ENCODE peak calls at places on chromosomes 16 and 17, in five cellular contexts. V is stimulated activated naive CD8-positive, alpha-beta T cell treated with anti-CD3 and anti-CD28 coated beads, Interleukin-15, Interleukin-2, amounts not matched to agents 100 U/mL and 50 U/mL, for 24 hours; F is WERI-Rb-1; A is cardiac fibroblast; U is NCI-H2171. M is an unnamed sample.

GRCh38 chr17:79018045-79018695 is 5.8 kb upstream of the C1QTNF1 start:
- DNase-seq in V (no peak), F (no peak), U (no peak), A (no peak), M (no peak)

GRCh38 chr17:81898029-81898866 is 3.8 kb upstream of the NPB start:
- DNase-seq in U (no peak), V (no peak), F (no peak), A (peak; percentile 97), M (no peak)

GRCh38 chr17:75524971-75525805 is at the start of gene LLGL2:
- DNase-seq in A (peak; percentile 14), F (peak; percentile 91), V (peak; percentile 78), U (peak; percentile 91), M (peak; percentile 88)

GRCh38 chr17:76202516-76202915 is 37.8 kb downstream of the RNF157 start:
- DNase-seq in V (no peak), U (no peak), F (no peak), A (peak; percentile 9), M (no peak)

GRCh38 chr17:73640691-73641090 is 3.6 kb downstream of the SDK2 start:
- DNase-seq in U (no peak), A (no peak), F (no peak), V (no peak), M (no peak)

GRCh38 chr17:77229786-77230435 is 89.1 kb downstream of the SEC14L1 start:
- DNase-seq in U (no peak), F (no peak), V (no peak), A (no peak), M (no peak)

GRCh38 chr16:14056970-14057369 is 14.1 kb upstream of the MRTFB start:
- DNase-seq in U (no peak), V (no peak), F (no peak), A (peak; percentile 70), M (no peak)

GRCh38 chr17:15411556-15412198 is 55.7 kb downstream of the CDRT4 start:
- DNase-seq in U (no peak), F (no peak), A (no peak), V (no peak), M (no peak)

GRCh38 chr17:78142113-78142861 is 3.9 kb upstream of the C17orf99 start:
- DNase-seq in F (no peak), A (peak; percentile 62), V (no peak), U (no peak), M (no peak)

GRCh38 chr16:1509307-1510221 is 16.4 kb downstream of the TELO2 start:
- DNase-seq in A (no peak), F (no peak), V (no peak), U (no peak), M (no peak)

GRCh38 chr17:71631483-71631882 is 489.3 kb upstream of the SOX9 start:
- DNase-seq in V (no peak), F (no peak), A (peak; percentile 67), U (no peak), M (no peak)

GRCh38 chr17:83057397-83057761 is 22.0 kb upstream of the METRNL start:
- DNase-seq in F (peak; percentile 7), A (no peak), V (peak; percentile 0), U (no peak), M (no peak)

GRCh38 chr17:78716814-78717393 is 65.2 kb downstream of the CYTH1 start:
- DNase-seq in U (peak; percentile 82), A (peak; percentile 28), F (peak; percentile 74), V (no peak), M (no peak)

GRCh38 chr17:79835953-79836951 is 3.0 kb downstream of the CBX4 start:
- DNase-seq in V (no peak), F (peak; percentile 70), U (peak; percentile 63), A (no peak), M (no peak)

GRCh38 chr17:79027925-79028491 is 4.0 kb downstream of the C1QTNF1 start:
- DNase-seq in A (peak; percentile 45), V (no peak), U (no peak), F (no peak), M (no peak)

GRCh38 chr16:73254983-73255382 is 207.1 kb upstream of the ZFHX3 start:
- DNase-seq in U (no peak), V (no peak), F (no peak), A (no peak), M (no peak)

GRCh38 chr17:55852734-55853133 is 101.9 kb downstream of the PCTP start:
- DNase-seq in V (no peak), A (no peak), U (no peak), F (peak; percentile 16), M (no peak)

GRCh38 chr17:28714281-28714680 is 2.6 kb upstream of the PROCA1 start:
- DNase-seq in A (no peak), V (no peak), F (no peak), U (no peak), M (no peak)

GRCh38 chr16:69399361-69399760 is 13.6 kb upstream of the TERF2 start:
- DNase-seq in F (no peak), A (no peak), V (no peak), U (no peak), M (no peak)

GRCh38 chr17:50785942-50786570 is 18.7 kb upstream of the ANKRD40CL start:
- DNase-seq in A (peak; percentile 44), U (no peak), F (peak; percentile 94), V (no peak), M (no peak)

GRCh38 chr17:73308017-73308823 is 3.6 kb downstream of the CDC42EP4 start:
- DNase-seq in A (peak; percentile 82), F (no peak), U (no peak), V (no peak), M (no peak)

GRCh38 chr17:1434150-1434549 is 21.9 kb downstream of the CRK start:
- DNase-seq in A (no peak), U (no peak), V (no peak), F (no peak), M (no peak)

GRCh38 chr17:47239663-47240374 is 13.8 kb upstream of the ITGB3 start:
- DNase-seq in A (peak; percentile 100), V (no peak), U (peak; percentile 78), F (no peak), M (no peak)

GRCh38 chr17:76820039-76820438 is 48.2 kb upstream of the MGAT5B start:
- DNase-seq in A (no peak), V (no peak), U (peak; percentile 71), F (no peak), M (no peak)

GRCh38 chr16:67516296-67517177 is 12.1 kb upstream of the RIPOR1 start:
- DNase-seq in V (no peak), U (no peak), F (no peak), A (peak; percentile 32), M (no peak)

GRCh38 chr16:2860826-2861567 is 3.0 kb upstream of the PRSS22 start:
- DNase-seq in A (peak; percentile 21), F (no peak), U (no peak), V (no peak), M (no peak)

GRCh38 chr17:77303620-77304019 is 162.9 kb downstream of the SEC14L1 start:
- DNase-seq in U (no peak), F (no peak), V (no peak), A (peak; percentile 76), M (no peak)

GRCh38 chr17:15377608-15378007 is 36.2 kb upstream of the TEKT3 start:
- DNase-seq in A (peak; percentile 14), U (no peak), V (no peak), F (no peak), M (no peak)

GRCh38 chr16:10242916-10243315 is 60.7 kb upstream of the GRIN2A start:
- DNase-seq in U (no peak), A (no peak), V (no peak), F (no peak), M (no peak)

GRCh38 chr17:42679001-42679491 is 2.3 kb upstream of the PLEKHH3 start:
- DNase-seq in F (peak; percentile 83), U (peak; percentile 73), A (peak; percentile 54), V (peak; percentile 53), M (peak; percentile 59)

GRCh38 chr17:614637-615546 is 99.7 kb downstream of the VPS53 start:
- DNase-seq in V (no peak), U (no peak), F (no peak), A (peak; percentile 65), M (no peak)

GRCh38 chr17:76968707-76969597 is 100.7 kb downstream of the MGAT5B start:
- DNase-seq in A (no peak), V (peak; percentile 68), F (peak; percentile 92), U (peak; percentile 88), M (peak; percentile 67)

GRCh38 chr17:34637548-34638525 is 58.5 kb downstream of the TMEM132E start:
- DNase-seq in A (peak; percentile 58), F (peak; percentile 89), U (no peak), V (peak; percentile 87), M (peak; percentile 83)

GRCh38 chr17:73067075-73067474 is 25.4 kb downstream of the SLC39A11 start:
- DNase-seq in A (no peak), F (no peak), V (no peak), U (no peak), M (no peak)

GRCh38 chr16:75074920-75075687 is 41.5 kb downstream of the LDHD start:
- DNase-seq in A (no peak), U (no peak), V (peak; percentile 74), F (no peak), M (peak; percentile 72)

GRCh38 chr17:2691965-2692780 is 19.4 kb downstream of the CLUH start:
- DNase-seq in U (no peak), F (no peak), A (no peak), V (no peak), M (no peak)

GRCh38 chr17:47279062-47279801 is 25.6 kb downstream of the ITGB3 start:
- DNase-seq in U (no peak), V (no peak), F (no peak), A (peak; percentile 100), M (no peak)

GRCh38 chr17:75980188-75981018 is 1.4 kb downstream of the TEN1 start:
- DNase-seq in A (peak; percentile 20), U (no peak), F (no peak), V (no peak), M (no peak)

GRCh38 chr17:74768763-74769114 is 7.4 kb downstream of the NAT9 start:
- DNase-seq in V (no peak), U (no peak), A (no peak), F (no peak), M (no peak)

GRCh38 chr17:78241277-78242023 is 10.0 kb downstream of the TMEM235 start:
- DNase-seq in F (peak; percentile 73), V (no peak), U (no peak), A (peak; percentile 64), M (no peak)